ENCODE peak calls at places on chromosomes 4 and X, in five cellular contexts. P is NCI-H1092, C is ACHN, Z is NCI-H2081, D is H7. V is an unnamed sample.

GRCh38 chr4:88008624-88009235 is 1.3 kb downstream of the PKD2 start:
- DNase-seq in P (no peak), C (no peak), Z (no peak), D (no peak), V (no peak)

GRCh38 chr4:78809928-78810835 is 34.0 kb downstream of the BMP2K start:
- DNase-seq in P (no peak), C (no peak), Z (no peak), D (no peak), V (no peak)

GRCh38 chr4:139300431-139301142 is 718 bp upstream of the NAA15 start:
- DNase-seq in P (no peak), C (peak; percentile 60), Z (no peak), D (peak; percentile 21), V (no peak)

GRCh38 chr4:74197123-74197522 is 39.2 kb downstream of the MTHFD2L start:
- DNase-seq in P (no peak), C (no peak), Z (peak; percentile 12), D (no peak), V (no peak)

GRCh38 chrX:121310820-121311219 is 263.4 kb downstream of the GLUD2 start:
- DNase-seq in P (no peak), C (no peak), Z (no peak), D (no peak), V (no peak)

GRCh38 chr4:75432683-75433082 is 81.5 kb downstream of the RCHY1 start:
- DNase-seq in P (no peak), C (peak; percentile 48), Z (no peak), D (peak; percentile 42), V (no peak)

GRCh38 chr4:151690164-151690856 is 70.5 kb downstream of the GATB start:
- DNase-seq in P (no peak), C (no peak), Z (no peak), D (no peak), V (no peak)

GRCh38 chrX:134661295-134661694 is 3.0 kb upstream of the PLAC1 start:
- DNase-seq in P (no peak), C (no peak), Z (no peak), D (no peak), V (no peak)

GRCh38 chr4:85724801-85725548 is 250.0 kb downstream of the ARHGAP24 start:
- DNase-seq in P (no peak), C (no peak), Z (no peak), D (no peak), V (no peak)

GRCh38 chr4:124636793-124637192 is 75.7 kb downstream of the ANKRD50 start:
- DNase-seq in P (no peak), C (peak; percentile 64), Z (peak; percentile 13), D (peak; percentile 24), V (no peak)

GRCh38 chr4:12612866-12613265 is 871.3 kb downstream of the RAB28 start:
- DNase-seq in P (no peak), C (no peak), Z (no peak), D (no peak), V (no peak)

GRCh38 chr4:30837131-30837539 is 117.0 kb downstream of the PCDH7 start:
- DNase-seq in P (no peak), C (peak; percentile 56), Z (no peak), D (no peak), V (no peak)

GRCh38 chr4:172942840-172943239 is 225.8 kb upstream of the GALNT7 start:
- DNase-seq in P (no peak), C (no peak), Z (no peak), D (no peak), V (no peak)

GRCh38 chr4:150501019-150501727 is 80.8 kb upstream of the MAB21L2 start:
- DNase-seq in P (no peak), C (peak; percentile 9), Z (no peak), D (no peak), V (no peak)

GRCh38 chrX:37921758-37922157 is 74.4 kb upstream of the DYNLT3 start:
- DNase-seq in P (no peak), C (no peak), Z (no peak), D (no peak), V (no peak)

GRCh38 chr4:76296421-76296820 is 10.1 kb upstream of the STBD1 start:
- DNase-seq in P (no peak), C (no peak), Z (no peak), D (no peak), V (no peak)

GRCh38 chr4:2489081-2489805 is 20.3 kb downstream of the RNF4 start:
- DNase-seq in P (no peak), C (no peak), Z (no peak), D (no peak), V (no peak)

GRCh38 chr4:158782539-158783360 is 13.9 kb downstream of the FNIP2 start:
- DNase-seq in P (no peak), C (no peak), Z (peak; percentile 37), D (no peak), V (no peak)